ENCODE peak calls at places on chromosomes 3 and 15, in five cellular contexts. X is natural killer cell, P is substantia nigra, L is nephron progenitor cell, E is pulmonary artery endothelial cell. Q is an unnamed sample.

GRCh38 chr15:99717129-99718024 is 15.9 kb downstream of the LYSMD4 start:
- DNase-seq in P (no peak), L (no peak), X (no peak), E (no peak), Q (no peak)

GRCh38 chr3:142165194-142165593 is 15.8 kb upstream of the TFDP2 start:
- DNase-seq in E (no peak), P (no peak), X (no peak), L (no peak), Q (no peak)

GRCh38 chr15:68371160-68371559 is 60.8 kb downstream of the ITGA11 start:
- DNase-seq in L (no peak), P (no peak), X (no peak), E (no peak), Q (no peak)

GRCh38 chr15:62914461-62915079 is 128.0 kb upstream of the TPM1 start:
- DNase-seq in E (no peak), L (no peak), P (no peak), X (no peak), Q (no peak)

GRCh38 chr15:101436526-101436925 is 53.0 kb downstream of the PCSK6 start:
- DNase-seq in L (no peak), E (no peak), X (no peak), P (no peak), Q (no peak)

GRCh38 chr3:124557433-124558232 is 172.6 kb upstream of the UMPS start:
- DNase-seq in P (no peak), X (no peak), L (no peak), E (peak; percentile 19), Q (no peak)

GRCh38 chr3:27800261-27800660 is 78.1 kb upstream of the EOMES start:
- DNase-seq in L (no peak), P (no peak), X (no peak), E (no peak), Q (no peak)

GRCh38 chr3:16452265-16452664 is 61.2 kb downstream of the RFTN1 start:
- DNase-seq in E (no peak), X (no peak), P (no peak), L (no peak), Q (no peak)

GRCh38 chr3:117407317-117407716 is 697.7 kb downstream of the TUSC7 start:
- DNase-seq in P (no peak), X (no peak), L (no peak), E (no peak), Q (no peak)

GRCh38 chr3:31448035-31448881 is 84.5 kb upstream of the STT3B start:
- DNase-seq in L (no peak), E (no peak), X (no peak), P (no peak), Q (no peak)

GRCh38 chr3:86800116-86800515 is 190.8 kb downstream of the VGLL3 start:
- DNase-seq in E (no peak), L (no peak), P (no peak), X (no peak), Q (no peak)

GRCh38 chr3:13703071-13703470 is 154.1 kb downstream of the FBLN2 start:
- DNase-seq in X (no peak), L (no peak), P (no peak), E (no peak), Q (no peak)

GRCh38 chr3:72487946-72488735 is 360.1 kb downstream of the SHQ1 start:
- DNase-seq in X (no peak), E (no peak), P (no peak), L (no peak), Q (no peak)

GRCh38 chr3:194482196-194482593 is 4.6 kb downstream of the ATP13A3 start:
- DNase-seq in X (no peak), E (no peak), P (no peak), L (no peak), Q (no peak)

GRCh38 chr15:86079491-86080266 is at the start of gene AGBL1:
- DNase-seq in X (no peak), L (peak; percentile 22), E (no peak), P (no peak), Q (no peak)

GRCh38 chr15:90087454-90088154 is 14.7 kb downstream of the IDH2 start:
- DNase-seq in P (no peak), L (no peak), E (no peak), X (no peak), Q (no peak)

GRCh38 chr3:186790261-186790981 is 7.0 kb downstream of the EIF4A2 start:
- DNase-seq in X (no peak), P (no peak), E (no peak), L (no peak), Q (no peak)

GRCh38 chr3:71046791-71047190 is 536.7 kb downstream of the FOXP1 start:
- DNase-seq in E (no peak), P (no peak), X (no peak), L (no peak), Q (no peak)

GRCh38 chr3:63519426-63519825 is 133.0 kb upstream of the SNTN start:
- DNase-seq in E (no peak), X (no peak), L (no peak), P (no peak), Q (no peak)

GRCh38 chr15:68491415-68492106 is 59.6 kb upstream of the ITGA11 start:
- DNase-seq in X (no peak), P (no peak), E (no peak), L (no peak), Q (no peak)

GRCh38 chr3:72576563-72576962 is 271.7 kb downstream of the SHQ1 start:
- DNase-seq in E (no peak), X (no peak), L (no peak), P (no peak), Q (no peak)

GRCh38 chr3:126060613-126061145 is 23.2 kb downstream of the SLC41A3 start:
- DNase-seq in X (no peak), L (no peak), P (no peak), E (no peak), Q (no peak)

GRCh38 chr3:140931801-140932200 is 9.8 kb upstream of the SLC25A36 start:
- DNase-seq in P (no peak), X (no peak), L (no peak), E (no peak), Q (no peak)

GRCh38 chr3:32078085-32078634 is 28.3 kb upstream of the GPD1L start:
- DNase-seq in P (no peak), L (no peak), X (no peak), E (no peak), Q (no peak)

GRCh38 chr3:149662240-149662887 is 4.5 kb upstream of the WWTR1 start:
- DNase-seq in L (no peak), E (no peak), P (no peak), X (no peak), Q (no peak)

GRCh38 chr15:76991048-76991447 is 3.9 kb upstream of the PSTPIP1 start:
- DNase-seq in L (no peak), E (no peak), P (no peak), X (no peak), Q (no peak)

GRCh38 chr3:13782501-13782900 is 97.4 kb downstream of the WNT7A start:
- DNase-seq in X (no peak), P (no peak), E (no peak), L (no peak), Q (no peak)

Q was measured in brain pericyte.